ENCODE peak calls at places on chromosomes 6 and 20, in five cellular contexts. I, U, S, G and R are unnamed samples.

GRCh38 chr6:3750324-3751018 is 1.0 kb downstream of the PXDC1 start:
- DNase-seq in I (peak), U (peak), S (peak), G (peak), R (peak)

GRCh38 chr6:34284563-34285545 is 36.0 kb upstream of the SMIM29 start:
- DNase-seq in I (peak), U (peak), S (no peak), G (peak), R (no peak)

GRCh38 chr6:108707328-108707976 is 140.8 kb upstream of the ARMC2 start:
- DNase-seq in I (no peak), U (peak), S (no peak), G (no peak), R (no peak)

GRCh38 chr6:150301871-150302800 is 66.7 kb upstream of the IYD start:
- DNase-seq in I (no peak), U (peak), S (no peak), G (no peak), R (no peak)

GRCh38 chr6:26280409-26280808 is 84.6 kb upstream of the BTN3A2 start:
- DNase-seq in I (no peak), U (no peak), S (no peak), G (no peak), R (no peak)

GRCh38 chr20:47326718-47327137 is 29.8 kb downstream of the ZMYND8 start:
- DNase-seq in I (no peak), U (no peak), S (no peak), G (no peak), R (no peak)

GRCh38 chr6:103122766-103123601 is 1729.5 kb downstream of the GRIK2 start:
- DNase-seq in I (peak), U (peak), S (no peak), G (no peak), R (peak)

GRCh38 chr6:20708367-20709124 is 174.3 kb downstream of the CDKAL1 start:
- DNase-seq in I (no peak), U (no peak), S (no peak), G (no peak), R (no peak)

GRCh38 chr6:30260036-30260504 is 46.9 kb upstream of the TRIM26 start:
- DNase-seq in I (no peak), U (peak), S (no peak), G (peak), R (no peak)

GRCh38 chr20:53569606-53570307 is 23.9 kb downstream of the ZNF217 start:
- DNase-seq in I (no peak), U (no peak), S (no peak), G (no peak), R (no peak)

GRCh38 chr20:22921595-22922421 is 113.3 kb upstream of the SSTR4 start:
- DNase-seq in I (no peak), U (no peak), S (no peak), G (no peak), R (no peak)

GRCh38 chr6:96939019-96939805 is 14.7 kb downstream of the KLHL32 start:
- DNase-seq in I (no peak), U (peak), S (no peak), G (no peak), R (no peak)

GRCh38 chr6:36933102-36933501 is 21.4 kb upstream of the PI16 start:
- DNase-seq in I (no peak), U (no peak), S (no peak), G (no peak), R (no peak)

GRCh38 chr20:42686057-42686456 is 503.6 kb downstream of the PTPRT start:
- DNase-seq in I (no peak), U (no peak), S (no peak), G (no peak), R (no peak)

GRCh38 chr6:88708197-88708744 is 255.1 kb downstream of the RNGTT start:
- DNase-seq in I (no peak), U (no peak), S (no peak), G (no peak), R (no peak)

GRCh38 chr6:98839788-98840361 is 5.5 kb downstream of the POU3F2 start:
- DNase-seq in I (no peak), U (no peak), S (no peak), G (no peak), R (peak)

GRCh38 chr6:50974319-50974718 is 155.6 kb downstream of the TFAP2B start:
- DNase-seq in I (no peak), U (no peak), S (no peak), G (no peak), R (no peak)

GRCh38 chr6:111683749-111684267 is 78.1 kb upstream of the TRAF3IP2 start:
- DNase-seq in I (no peak), U (no peak), S (no peak), G (no peak), R (no peak)

GRCh38 chr6:21900730-21901129 is 307.2 kb downstream of the SOX4 start:
- DNase-seq in I (no peak), U (no peak), S (no peak), G (no peak), R (no peak)

GRCh38 chr6:147201885-147202515 is 2.2 kb upstream of the STXBP5 start:
- DNase-seq in I (no peak), U (peak), S (no peak), G (no peak), R (peak)

GRCh38 chr20:952196-952795 is 36.2 kb upstream of the ANGPT4 start:
- DNase-seq in I (no peak), U (no peak), S (no peak), G (no peak), R (no peak)

GRCh38 chr20:14142171-14142570 is 146.9 kb downstream of the MACROD2 start:
- DNase-seq in I (peak), U (peak), S (no peak), G (no peak), R (peak)

GRCh38 chr20:13286600-13286999 is 65.5 kb downstream of the ISM1 start:
- DNase-seq in I (no peak), U (no peak), S (no peak), G (no peak), R (no peak)

GRCh38 chr6:5076931-5077330 is 8.2 kb upstream of the PPP1R3G start:
- DNase-seq in I (no peak), U (no peak), S (no peak), G (no peak), R (no peak)

GRCh38 chr6:5080574-5080973 is 4.6 kb upstream of the PPP1R3G start:
- DNase-seq in I (no peak), U (no peak), S (no peak), G (no peak), R (no peak)

GRCh38 chr6:5081182-5081581 is 4.0 kb upstream of the PPP1R3G start:
- DNase-seq in I (no peak), U (no peak), S (no peak), G (no peak), R (no peak)

GRCh38 chr6:5079692-5080091 is 5.4 kb upstream of the PPP1R3G start:
- DNase-seq in I (no peak), U (no peak), S (no peak), G (no peak), R (no peak)

GRCh38 chr6:5078121-5078695 is 6.9 kb upstream of the PPP1R3G start:
- DNase-seq in I (no peak), U (no peak), S (no peak), G (no peak), R (no peak)
- TF ChIP-seq CTCF in I (no peak), U (no peak), S (no peak), G (peak), R (no peak)

GRCh38 chr6:135743476-135743875 is 108.0 kb upstream of the PDE7B start:
- DNase-seq in I (no peak), U (no peak), S (no peak), G (no peak), R (no peak)
- TF ChIP-seq CTCF in I (no peak), U (no peak), S (no peak), G (no peak), R (peak)

GRCh38 chr6:106608080-106608668 is 21.1 kb downstream of the RTN4IP1 start:
- DNase-seq in I (no peak), U (peak), S (no peak), G (no peak), R (peak)
- TF ChIP-seq CTCF in I (peak), U (no peak), S (no peak), G (peak), R (peak)

GRCh38 chr6:11042750-11043551 is 1.2 kb downstream of the ELOVL2 start:
- DNase-seq in I (no peak), U (no peak), S (no peak), G (no peak), R (no peak)

GRCh38 chr6:11043552-11043960 is 549 bp downstream of the ELOVL2 start:
- DNase-seq in I (no peak), U (no peak), S (no peak), G (no peak), R (no peak)

GRCh38 chr6:11044712-11045167 is 635 bp upstream of the ELOVL2 start:
- DNase-seq in I (no peak), U (no peak), S (no peak), G (no peak), R (no peak)

GRCh38 chr6:11042025-11042749 is 1.9 kb downstream of the ELOVL2 start:
- DNase-seq in I (no peak), U (no peak), S (no peak), G (no peak), R (no peak)

DNA sequence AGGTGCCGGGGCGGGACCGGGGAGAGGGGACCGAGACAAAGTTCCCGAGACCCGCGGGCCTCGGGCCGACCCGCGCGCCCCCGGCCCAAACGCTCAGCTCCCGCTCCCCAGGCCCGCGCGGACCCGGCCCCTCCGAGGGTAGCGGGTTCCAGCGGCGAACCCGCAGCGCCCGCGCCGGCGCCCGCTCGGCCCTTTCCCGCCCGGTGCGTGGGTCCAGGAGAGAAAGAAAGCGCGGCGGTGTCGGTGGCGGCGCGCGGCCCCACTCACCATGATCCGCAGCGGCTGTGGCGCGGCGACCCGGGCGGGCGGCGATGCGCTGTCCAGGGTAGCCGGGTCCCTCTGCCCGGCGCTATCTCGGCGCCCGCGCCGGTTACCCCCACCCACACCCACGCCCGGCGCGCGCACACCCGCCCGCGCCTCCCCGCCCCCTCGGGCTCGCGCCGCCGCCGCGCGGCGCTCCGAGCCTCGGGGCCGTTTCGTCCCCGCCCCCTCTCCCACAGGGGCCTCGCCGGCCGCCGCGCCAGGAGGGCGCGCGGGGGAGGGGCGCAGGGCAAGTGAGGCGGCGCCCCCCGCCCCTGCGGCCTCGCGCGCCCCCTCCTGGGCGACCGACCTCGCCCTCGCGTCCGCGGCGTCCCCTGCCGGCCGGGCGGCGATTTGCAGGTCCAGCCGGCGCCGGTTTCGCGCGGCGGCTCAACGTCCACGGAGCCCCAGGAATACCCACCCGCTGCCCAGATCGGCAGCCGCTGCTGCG is at the start of gene ELOVL2:
- DNase-seq in I (peak), U (peak), S (no peak), G (peak), R (peak)
- TF ChIP-seq CTCF in I (peak), U (no peak), S (no peak), G (peak), R (peak)

DNA sequence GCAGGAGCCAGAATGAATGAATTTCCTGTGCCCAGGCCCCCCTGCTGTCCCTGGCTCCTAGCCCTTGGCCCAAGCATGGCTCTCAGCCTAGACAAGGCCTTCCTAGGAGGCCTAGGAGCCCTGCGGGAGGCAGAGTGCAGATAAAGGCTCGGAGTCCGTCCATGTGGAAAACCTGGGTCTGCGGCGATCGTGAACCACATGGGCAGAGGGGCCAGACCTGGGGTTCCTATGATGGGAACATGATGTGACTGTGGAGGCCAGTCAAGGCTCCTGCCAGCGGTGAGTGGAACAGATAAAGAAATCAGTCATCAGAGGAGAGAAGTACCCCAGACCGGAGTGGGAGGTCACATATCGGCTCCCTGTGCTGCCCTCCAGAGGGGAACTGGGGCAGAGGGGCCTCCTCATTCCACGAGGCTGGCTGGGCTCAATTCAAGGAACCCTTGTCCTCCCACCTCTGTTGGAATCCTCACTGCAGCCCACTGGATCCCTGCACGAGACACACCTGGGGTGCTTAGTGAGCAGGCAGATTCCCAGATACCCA is 5.8 kb upstream of the VSTM2L start:
- DNase-seq in I (no peak), U (no peak), S (no peak), G (peak), R (peak)
- TF ChIP-seq CTCF in I (no peak), U (no peak), S (no peak), G (peak), R (peak)

DNA sequence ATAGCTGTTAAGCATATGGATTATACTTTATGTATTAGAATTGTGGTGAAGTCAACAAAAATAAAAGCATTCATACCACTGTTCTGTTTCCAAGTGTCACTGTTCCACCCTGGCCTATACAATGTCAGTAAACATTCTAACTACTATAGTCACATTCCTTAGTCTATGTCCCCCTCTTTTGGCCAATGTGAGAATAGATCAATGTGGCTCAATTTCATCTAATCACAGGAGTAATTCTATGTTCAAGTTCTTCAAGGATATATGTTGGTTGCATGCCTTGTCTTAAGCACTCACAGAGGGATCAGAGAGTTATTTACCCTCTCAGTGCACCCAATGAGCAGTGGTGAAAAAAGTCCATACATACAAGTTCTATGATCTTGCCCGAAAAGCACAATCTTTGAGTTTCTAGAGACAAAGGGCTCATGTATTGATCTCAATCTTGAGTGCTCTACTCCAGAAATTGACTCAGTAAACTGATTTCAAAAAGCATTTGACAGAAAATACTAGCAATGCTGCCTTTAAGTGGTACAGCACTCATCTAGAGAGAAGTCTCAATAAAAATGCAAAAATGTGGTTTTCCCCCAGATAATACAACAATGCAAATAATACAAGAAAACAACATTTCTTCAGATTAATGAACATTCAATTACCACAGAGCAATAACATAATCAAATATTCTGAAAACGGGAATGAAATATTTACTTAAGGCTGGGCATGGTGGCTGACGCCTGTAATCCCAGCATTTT is 16.5 kb downstream of the SMLR1 start:
- DNase-seq in I (no peak), U (peak), S (no peak), G (no peak), R (no peak)
- TF ChIP-seq CTCF in I (no peak), U (no peak), S (no peak), G (peak), R (no peak)